ENCODE peak calls at places on chromosomes 4 and X, in eight cellular contexts. One of them, this sample, is unnamed.

GRCh38 chr4:76533314-76533713 is 98.3 kb downstream of the SHROOM3 start:
- DNase-seq in H9: no peak
- DNase-seq in H1: no peak
- DNase-seq in neural progenitor cell: no peak
- DNase-seq in astrocyte: no peak
- DNase-seq in A549: no peak
- DNase-seq in HCT116: no peak
- DNase-seq in HepG2: no peak
- DNase-seq in this sample: no peak

GRCh38 chr4:137069473-137069872 is 462.8 kb downstream of the PCDH18 start:
- DNase-seq in H9: no peak
- DNase-seq in H1: no peak
- DNase-seq in neural progenitor cell: no peak
- DNase-seq in astrocyte: no peak
- DNase-seq in A549: no peak
- DNase-seq in HCT116: no peak
- DNase-seq in HepG2: no peak
- DNase-seq in this sample: no peak

GRCh38 chrX:8358302-8358701 is 106.3 kb upstream of the VCX3B start:
- DNase-seq in H9: no peak
- DNase-seq in H1: no peak
- DNase-seq in neural progenitor cell: no peak
- DNase-seq in astrocyte: no peak
- DNase-seq in A549: no peak
- DNase-seq in HCT116: no peak
- DNase-seq in HepG2: no peak
- DNase-seq in this sample: no peak

GRCh38 chrX:150805736-150806135 is 92.7 kb downstream of the CD99L2 start:
- DNase-seq in H9: no peak
- DNase-seq in H1: no peak
- DNase-seq in neural progenitor cell: no peak
- DNase-seq in astrocyte: peak
- DNase-seq in A549: no peak
- DNase-seq in HCT116: no peak
- DNase-seq in HepG2: no peak
- DNase-seq in this sample: no peak

GRCh38 chrX:11944486-11944885 is 186.4 kb downstream of the MSL3 start:
- DNase-seq in H9: peak
- DNase-seq in H1: peak
- DNase-seq in neural progenitor cell: peak
- DNase-seq in astrocyte: peak
- DNase-seq in A549: peak
- DNase-seq in HCT116: no peak
- DNase-seq in HepG2: no peak
- DNase-seq in this sample: peak

GRCh38 chr4:20017035-20017434 is 234.7 kb upstream of the SLIT2 start:
- DNase-seq in H9: no peak
- DNase-seq in H1: no peak
- DNase-seq in neural progenitor cell: no peak
- DNase-seq in astrocyte: peak
- DNase-seq in A549: no peak
- DNase-seq in HCT116: no peak
- DNase-seq in HepG2: no peak
- DNase-seq in this sample: no peak

GRCh38 chrX:131626681-131627296 is 82.9 kb downstream of the OR13H1 start:
- DNase-seq in H9: no peak
- DNase-seq in H1: no peak
- DNase-seq in neural progenitor cell: peak
- DNase-seq in astrocyte: no peak
- DNase-seq in A549: peak
- DNase-seq in HCT116: peak
- DNase-seq in HepG2: no peak
- DNase-seq in this sample: no peak

GRCh38 chr4:118816538-118817177 is 19.3 kb downstream of the SEC24D start:
- DNase-seq in H9: no peak
- DNase-seq in H1: no peak
- DNase-seq in neural progenitor cell: no peak
- DNase-seq in astrocyte: peak
- DNase-seq in A549: no peak
- DNase-seq in HCT116: no peak
- DNase-seq in HepG2: no peak
- DNase-seq in this sample: no peak

GRCh38 chr4:52234539-52235174 is 183.6 kb downstream of the SPATA18 start:
- DNase-seq in H9: no peak
- DNase-seq in H1: no peak
- DNase-seq in neural progenitor cell: peak
- DNase-seq in astrocyte: no peak
- DNase-seq in A549: peak
- DNase-seq in HCT116: peak
- DNase-seq in HepG2: peak
- DNase-seq in this sample: no peak

GRCh38 chr4:110132822-110133719 is 65.3 kb downstream of the ELOVL6 start:
- DNase-seq in H9: no peak
- DNase-seq in H1: no peak
- DNase-seq in neural progenitor cell: no peak
- DNase-seq in astrocyte: no peak
- DNase-seq in A549: no peak
- DNase-seq in HCT116: no peak
- DNase-seq in HepG2: peak
- DNase-seq in this sample: no peak

GRCh38 chr4:12723849-12724447 is 760.2 kb downstream of the RAB28 start:
- DNase-seq in H9: peak
- DNase-seq in H1: no peak
- DNase-seq in neural progenitor cell: peak
- DNase-seq in astrocyte: no peak
- DNase-seq in A549: no peak
- DNase-seq in HCT116: no peak
- DNase-seq in HepG2: no peak
- DNase-seq in this sample: no peak

GRCh38 chr4:15811703-15812325 is 33.7 kb downstream of the CD38 start:
- DNase-seq in H9: no peak
- DNase-seq in H1: no peak
- DNase-seq in neural progenitor cell: no peak
- DNase-seq in astrocyte: no peak
- DNase-seq in A549: no peak
- DNase-seq in HCT116: no peak
- DNase-seq in HepG2: no peak
- DNase-seq in this sample: no peak

GRCh38 chr4:147678121-147678520 is 5.8 kb downstream of the PRMT9 start:
- DNase-seq in H9: no peak
- DNase-seq in H1: no peak
- DNase-seq in neural progenitor cell: no peak
- DNase-seq in astrocyte: peak
- DNase-seq in A549: no peak
- DNase-seq in HCT116: no peak
- DNase-seq in HepG2: no peak
- DNase-seq in this sample: no peak

GRCh38 chr4:13142191-13142590 is 341.9 kb downstream of the RAB28 start:
- DNase-seq in H9: no peak
- DNase-seq in H1: no peak
- DNase-seq in neural progenitor cell: no peak
- DNase-seq in astrocyte: no peak
- DNase-seq in A549: no peak
- DNase-seq in HCT116: no peak
- DNase-seq in HepG2: no peak
- DNase-seq in this sample: no peak

GRCh38 chr4:5708829-5709680 is 696 bp upstream of the EVC2 start:
- DNase-seq in H9: peak
- DNase-seq in H1: peak
- DNase-seq in neural progenitor cell: peak
- DNase-seq in astrocyte: no peak
- DNase-seq in A549: no peak
- DNase-seq in HCT116: no peak
- DNase-seq in HepG2: no peak
- DNase-seq in this sample: no peak

GRCh38 chr4:1464581-1465171 is 58.4 kb upstream of the NKX1-1 start:
- DNase-seq in H9: no peak
- DNase-seq in H1: no peak
- DNase-seq in neural progenitor cell: no peak
- DNase-seq in astrocyte: no peak
- DNase-seq in A549: no peak
- DNase-seq in HCT116: no peak
- DNase-seq in HepG2: no peak
- DNase-seq in this sample: no peak

GRCh38 chrX:9534686-9535085 is 69.8 kb downstream of the TBL1X start:
- DNase-seq in H9: no peak
- DNase-seq in H1: no peak
- DNase-seq in neural progenitor cell: peak
- DNase-seq in astrocyte: peak
- DNase-seq in A549: no peak
- DNase-seq in HCT116: no peak
- DNase-seq in HepG2: peak
- DNase-seq in this sample: no peak

DNA sequence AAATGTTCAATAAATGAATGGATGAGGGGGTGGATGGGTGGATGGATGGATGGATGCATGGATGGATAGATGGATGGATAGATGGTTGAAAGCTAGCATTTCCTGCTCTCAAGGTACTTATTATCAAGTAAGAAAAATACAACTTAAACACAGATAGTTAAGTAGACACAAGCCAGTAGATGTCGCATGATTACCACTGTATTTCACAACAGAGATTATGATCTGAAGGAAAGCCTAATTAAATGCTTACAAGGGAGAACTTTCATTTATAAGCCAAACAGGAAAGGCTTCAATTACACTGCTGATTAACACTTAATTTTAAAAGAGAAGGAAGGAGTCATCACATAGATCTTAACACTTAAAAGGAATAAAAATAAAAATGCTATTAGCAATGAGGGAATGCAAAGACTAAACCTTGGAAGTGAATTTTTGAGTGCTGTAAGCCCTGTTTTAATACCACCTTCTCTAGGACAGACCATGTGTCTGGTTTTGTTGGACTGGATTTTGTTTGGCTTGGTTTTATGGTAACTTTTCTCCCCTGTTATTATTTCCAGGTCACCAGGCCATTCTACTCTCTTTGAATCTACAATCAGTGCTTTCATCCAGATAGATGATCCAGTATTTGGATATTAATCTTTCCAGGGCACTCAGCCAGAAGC is 75.4 kb upstream of the SLC39A8 start:
- DNase-seq in H9: no peak
- DNase-seq in H1: no peak
- DNase-seq in neural progenitor cell: no peak
- DNase-seq in astrocyte: peak
- DNase-seq in A549: no peak
- DNase-seq in HCT116: no peak
- DNase-seq in HepG2: peak
- DNase-seq in this sample: peak
- TF ChIP-seq CTCF in H9: no peak
- TF ChIP-seq CTCF in H1: no peak
- TF ChIP-seq CTCF in neural progenitor cell: no peak
- TF ChIP-seq CTCF in astrocyte: no peak
- TF ChIP-seq CTCF in A549: peak
- TF ChIP-seq CTCF in HCT116: no peak
- TF ChIP-seq CTCF in HepG2: peak
- TF ChIP-seq CTCF in this sample: peak

GRCh38 chr4:67558493-67558892 is at the start of gene STAP1:
- DNase-seq in H9: no peak
- DNase-seq in H1: no peak
- DNase-seq in neural progenitor cell: no peak
- DNase-seq in astrocyte: no peak
- DNase-seq in A549: no peak
- DNase-seq in HCT116: no peak
- DNase-seq in HepG2: no peak
- DNase-seq in this sample: peak
- H3K4me2 ChIP-seq in H9: no peak
- H3K4me2 ChIP-seq in H1: no peak
- H3K4me2 ChIP-seq in neural progenitor cell: no peak
- H3K4me2 ChIP-seq in astrocyte: no peak
- H3K4me2 ChIP-seq in A549: no peak
- H3K4me2 ChIP-seq in HCT116: no peak
- H3K4me2 ChIP-seq in HepG2: no peak
- H3K4me2 ChIP-seq in this sample: peak

DNA sequence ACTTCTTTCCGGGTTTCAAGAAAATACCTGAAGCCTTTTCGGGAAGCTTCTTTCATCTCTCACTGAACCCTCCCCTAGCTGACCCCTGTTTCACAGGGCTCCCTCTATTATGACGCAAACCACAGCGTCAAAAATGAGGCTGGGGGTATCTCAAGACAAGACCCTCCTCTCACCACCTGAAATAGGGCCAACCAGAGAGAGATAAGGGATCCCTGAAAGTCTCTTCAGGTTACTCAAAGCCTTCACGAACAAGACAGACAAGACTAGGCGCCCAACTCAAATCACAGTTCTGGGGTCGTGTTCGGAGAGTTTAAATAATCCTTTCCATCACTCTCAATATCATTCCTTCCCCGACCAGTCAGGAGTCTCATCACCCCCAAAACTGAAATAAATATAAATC is 1.2 kb downstream of the PHF8 start:
- DNase-seq in H9: no peak
- DNase-seq in H1: no peak
- DNase-seq in neural progenitor cell: no peak
- DNase-seq in astrocyte: no peak
- DNase-seq in A549: no peak
- DNase-seq in HCT116: no peak
- DNase-seq in HepG2: no peak
- DNase-seq in this sample: peak
- H3K27ac ChIP-seq in H9: no peak
- H3K27ac ChIP-seq in H1: no peak
- H3K27ac ChIP-seq in neural progenitor cell: no peak
- H3K27ac ChIP-seq in astrocyte: peak
- H3K27ac ChIP-seq in A549: peak
- H3K27ac ChIP-seq in HCT116: peak
- H3K27ac ChIP-seq in HepG2: peak
- H3K27ac ChIP-seq in this sample: peak

DNA sequence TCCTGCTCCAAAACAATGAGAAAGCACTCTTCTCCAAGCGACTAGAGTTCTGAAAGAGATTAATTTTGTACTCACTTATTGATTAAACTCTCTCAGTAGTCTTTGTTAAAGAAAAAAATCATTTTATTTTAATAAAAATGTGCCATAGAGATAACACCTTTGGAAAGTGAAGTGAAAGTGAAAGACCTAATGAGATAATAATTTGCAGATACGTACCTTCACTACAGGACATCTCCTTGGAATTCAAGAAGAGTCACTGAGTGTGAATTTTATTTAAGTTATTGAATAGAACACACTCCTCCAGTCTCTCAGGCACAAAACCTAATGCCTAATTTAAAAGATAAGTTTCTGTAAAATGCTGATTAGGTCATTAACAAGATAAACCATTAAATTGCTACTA is 1070.6 kb upstream of the GRID2 start:
- DNase-seq in H9: no peak
- DNase-seq in H1: no peak
- DNase-seq in neural progenitor cell: no peak
- DNase-seq in astrocyte: no peak
- DNase-seq in A549: no peak
- DNase-seq in HCT116: no peak
- DNase-seq in HepG2: no peak
- DNase-seq in this sample: no peak
- TF ChIP-seq CTCF in H9: no peak
- TF ChIP-seq CTCF in H1: no peak
- TF ChIP-seq CTCF in neural progenitor cell: no peak
- TF ChIP-seq CTCF in astrocyte: no peak
- TF ChIP-seq CTCF in A549: no peak
- TF ChIP-seq CTCF in HCT116: no peak
- TF ChIP-seq CTCF in HepG2: no peak
- TF ChIP-seq CTCF in this sample: no peak